ENCODE peak calls at places on chromosomes 1 and 21, in nine cellular contexts. S is bronchial epithelial cell; Y is HS-5; P is nucleus accumbens; U is ELR; D is coronary artery; R is stimulated activated CD4-positive, alpha-beta T cell treated with anti-CD3 and anti-CD28 coated beads, Interleukin-2, amount 100 ng/mL, for 48 hours; F is memory B cell; O is stimulated activated naive CD8-positive, alpha-beta T cell treated with anti-CD3 and anti-CD28 coated beads, Interleukin-15, amount 100 ng/mL, for 72 hours. N is an unnamed sample.

GRCh38 chr21:45551816-45552695 is 9.8 kb upstream of the SLC19A1 start:
- DNase-seq in U (no peak), R (no peak), Y (no peak), O (no peak), F (no peak), P (no peak), S (no peak), D (no peak), N (peak; percentile 47)

GRCh38 chr1:196689001-196689400 is 37.2 kb downstream of the CFH start:
- DNase-seq in Y (no peak), O (no peak), P (no peak), D (no peak), S (no peak), R (no peak), F (no peak), U (no peak), N (no peak)

GRCh38 chr1:65002508-65003315 is 36.4 kb upstream of the JAK1 start:
- DNase-seq in S (peak; percentile 76), O (peak; percentile 87), Y (peak; percentile 34), F (peak; percentile 59), U (peak; percentile 85), R (peak; percentile 49), D (peak; percentile 95), P (peak; percentile 26), N (peak; percentile 87)

GRCh38 chr1:214377886-214378285 is 96.9 kb downstream of the SMYD2 start:
- DNase-seq in O (no peak), S (no peak), P (no peak), F (no peak), R (no peak), U (peak; percentile 74), D (no peak), Y (no peak), N (no peak)

GRCh38 chr1:244239261-244239770 is 188.2 kb downstream of the ZBTB18 start:
- DNase-seq in F (no peak), Y (no peak), S (peak; percentile 87), P (no peak), R (no peak), D (no peak), U (no peak), O (no peak), N (no peak)

GRCh38 chr1:200890818-200891773 is 3.6 kb upstream of the INAVA start:
- DNase-seq in S (no peak), O (no peak), P (no peak), D (no peak), R (no peak), F (peak; percentile 39), Y (peak; percentile 16), U (peak; percentile 63), N (no peak)

GRCh38 chr1:187262731-187263130 is 434.0 kb downstream of the PLA2G4A start:
- DNase-seq in O (no peak), F (no peak), P (no peak), S (peak; percentile 77), R (no peak), U (no peak), D (no peak), Y (no peak), N (no peak)

GRCh38 chr1:229841230-229841629 is 215.2 kb downstream of the URB2 start:
- DNase-seq in R (no peak), S (peak; percentile 92), O (no peak), P (no peak), U (no peak), Y (no peak), D (no peak), F (no peak), N (no peak)

GRCh38 chr1:83942914-83943313 is 56.0 kb downstream of the TTLL7 start:
- DNase-seq in R (no peak), F (no peak), S (peak; percentile 17), O (no peak), P (no peak), Y (no peak), D (no peak), U (no peak), N (no peak)